ENCODE peak calls at places on chromosomes 12 and 14, in five cellular contexts. M is body of pancreas; F is effector memory CD4-positive, alpha-beta T cell; L is lower lobe of right lung; I is left lung. V is an unnamed sample.
A peak's percentile ranks its signal among the peaks of the same experiment; 100 is the strongest.

GRCh38 chr12:132727091-132727794 is 16.6 kb downstream of the PGAM5 start:
- DNase-seq in M (no peak), F (no peak), I (peak; percentile 67), L (no peak), V (no peak)

GRCh38 chr12:123092866-123093265 is 58.0 kb downstream of the PITPNM2 start:
- DNase-seq in M (no peak), F (no peak), L (no peak), I (no peak), V (no peak)

GRCh38 chr12:88299567-88300101 is 157.5 kb downstream of the TMTC3 start:
- DNase-seq in I (no peak), F (no peak), M (no peak), L (no peak), V (no peak)

GRCh38 chr12:27554421-27555186 is 30.6 kb downstream of the PPFIBP1 start:
- DNase-seq in L (no peak), I (no peak), M (no peak), F (no peak), V (no peak)

GRCh38 chr12:57868870-57869609 is 22.5 kb upstream of the CTDSP2 start:
- DNase-seq in F (no peak), I (peak; percentile 63), L (no peak), M (no peak), V (no peak)

GRCh38 chr14:21860172-21860571 is 186.6 kb upstream of the OR4E1 start:
- DNase-seq in L (no peak), M (no peak), I (no peak), F (no peak), V (no peak)

GRCh38 chr14:54815016-54815415 is 87.6 kb downstream of the GCH1 start:
- DNase-seq in M (peak; percentile 39), L (no peak), I (no peak), F (no peak), V (no peak)

GRCh38 chr14:37559386-37559785 is 35.7 kb downstream of the FOXA1 start:
- DNase-seq in F (no peak), M (no peak), I (no peak), L (no peak), V (no peak)

GRCh38 chr12:92482599-92482998 is 220.2 kb upstream of the PLEKHG7 start:
- DNase-seq in F (no peak), I (no peak), L (no peak), M (no peak), V (no peak)

GRCh38 chr12:119369907-119370546 is 35.5 kb downstream of the CCDC60 start:
- DNase-seq in L (no peak), I (no peak), M (no peak), F (no peak), V (no peak)

GRCh38 chr12:29743801-29744200 is 39.9 kb downstream of the TMTC1 start:
- DNase-seq in I (no peak), F (no peak), L (no peak), M (no peak), V (no peak)

GRCh38 chr14:53534841-53535240 is 381.7 kb upstream of the DDHD1 start:
- DNase-seq in L (no peak), I (no peak), F (no peak), M (no peak), V (no peak)

GRCh38 chr12:48165089-48166031 is 8.0 kb upstream of the ASB8 start:
- DNase-seq in M (no peak), I (no peak), F (peak; percentile 22), L (no peak), V (no peak)

GRCh38 chr14:29216774-29217232 is 450.2 kb downstream of the FOXG1 start:
- DNase-seq in F (no peak), L (no peak), M (no peak), I (no peak), V (no peak)

GRCh38 chr12:110279976-110280783 is 867 bp upstream of the ATP2A2 start:
- DNase-seq in F (peak; percentile 34), L (peak; percentile 65), I (no peak), M (peak; percentile 51), V (peak; percentile 54)

GRCh38 chr12:91222746-91223145 is 40.1 kb upstream of the DCN start:
- DNase-seq in M (no peak), L (no peak), I (no peak), F (no peak), V (no peak)

GRCh38 chr14:21428930-21429329 is 27.0 kb downstream of the CHD8 start:
- DNase-seq in I (no peak), L (no peak), F (no peak), M (peak; percentile 73), V (no peak)

GRCh38 chr12:40691913-40692616 is at the start of gene CNTN1:
- DNase-seq in I (peak; percentile 81), F (no peak), M (peak; percentile 42), L (peak; percentile 57), V (no peak)

GRCh38 chr12:93793983-93794382 is 116.8 kb downstream of the CRADD start:
- DNase-seq in M (no peak), F (no peak), I (no peak), L (no peak), V (no peak)

GRCh38 chr12:47270782-47271664 is 191.3 kb upstream of the AMIGO2 start:
- DNase-seq in L (no peak), I (no peak), M (no peak), F (no peak), V (no peak)

GRCh38 chr12:31929140-31929526 is 30.1 kb upstream of the RESF1 start:
- DNase-seq in L (no peak), F (no peak), M (no peak), I (no peak), V (no peak)

GRCh38 chr12:31928246-31929139 is 30.7 kb upstream of the RESF1 start:
- DNase-seq in L (no peak), M (no peak), F (no peak), I (no peak), V (no peak)

DNA sequence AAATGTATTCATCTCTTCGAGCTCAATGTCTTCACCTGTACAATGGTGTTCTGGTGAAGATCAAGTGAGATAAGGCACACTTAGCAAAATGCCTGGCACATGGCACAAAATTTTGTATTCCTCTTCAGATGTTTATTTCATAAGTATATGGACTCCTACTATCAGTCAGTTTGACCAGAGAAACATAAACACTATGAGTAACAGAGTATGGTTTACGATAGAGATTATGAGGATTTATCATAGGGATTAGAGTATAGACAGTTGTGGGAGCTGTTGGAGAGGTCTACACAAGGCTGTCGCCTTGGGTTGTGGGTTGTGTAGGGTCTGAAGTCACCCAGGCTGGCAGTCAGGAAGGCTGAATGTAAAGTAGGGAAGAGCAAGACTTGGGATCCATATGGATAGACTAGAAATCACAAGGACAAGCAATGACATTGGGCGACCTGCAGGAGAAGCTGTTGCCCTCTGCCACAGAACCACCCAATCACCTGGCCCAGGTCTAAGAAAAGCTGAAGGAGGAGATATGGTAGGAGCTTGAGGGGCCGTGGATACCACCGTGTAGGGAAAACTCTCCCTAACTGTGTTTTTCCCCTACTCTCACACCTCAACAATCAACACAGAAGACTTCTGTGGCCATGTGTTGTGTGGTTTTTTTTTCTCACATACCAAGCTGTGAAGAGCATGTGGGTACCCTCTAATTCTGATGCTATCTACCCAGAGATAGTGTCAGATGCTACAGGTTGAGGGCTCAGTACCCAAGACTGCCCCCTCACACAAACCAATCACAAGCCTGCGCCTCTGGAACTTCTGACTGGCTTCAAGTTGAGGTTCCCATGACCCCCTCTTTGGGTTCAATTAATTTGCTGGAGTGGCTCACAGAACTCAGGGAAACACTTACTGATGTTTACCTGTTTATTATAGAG is 27.2 kb upstream of the RESF1 start:
- DNase-seq in I (no peak), F (no peak), L (no peak), M (no peak), V (no peak)
- H3K9me3 ChIP-seq in I (no peaks in the 10 kb centered on the region), F (no peaks in the 10 kb centered on the region), L (no peaks in the 10 kb centered on the region), M (no peaks in the 10 kb centered on the region), V (no peaks in the 10 kb centered on the region)

GRCh38 chr12:130496516-130497120 is 158.9 kb downstream of the PIWIL1 start:
- DNase-seq in F (no peak), M (no peak), L (no peak), I (no peak), V (no peak)

GRCh38 chr12:130497331-130497730 is 159.6 kb downstream of the PIWIL1 start:
- DNase-seq in I (no peak), F (no peak), M (no peak), L (no peak), V (no peak)

GRCh38 chr12:130495156-130495555 is 157.5 kb downstream of the PIWIL1 start:
- DNase-seq in M (no peak), L (no peak), F (no peak), I (no peak), V (no peak)

GRCh38 chr12:130493951-130494350 is 156.3 kb downstream of the PIWIL1 start:
- DNase-seq in M (no peak), F (no peak), L (no peak), I (no peak), V (no peak)

GRCh38 chr12:130494736-130495135 is 157.0 kb downstream of the PIWIL1 start:
- DNase-seq in I (no peak), L (no peak), M (no peak), F (no peak), V (no peak)
- H3K9me3 ChIP-seq in I (no peaks in the 10 kb centered on the region), L (no peaks in the 10 kb centered on the region), M (no peaks in the 10 kb centered on the region), F (no peaks in the 10 kb centered on the region), V (no peaks in the 10 kb centered on the region)

GRCh38 chr14:82342596-82342995 is 808.9 kb upstream of the SEL1L start:
- DNase-seq in L (no peak), M (no peak), F (no peak), I (no peak), V (no peak)
- H3K9me3 ChIP-seq in L (no peaks in the 10 kb centered on the region), M (no peaks in the 10 kb centered on the region), F (no peaks in the 10 kb centered on the region), I (no peaks in the 10 kb centered on the region), V (no peaks in the 10 kb centered on the region)

GRCh38 chr14:96117101-96117897 is 78.1 kb downstream of the C14orf132 start:
- DNase-seq in L (no peak), I (no peak), F (no peak), M (no peak), V (no peak)

GRCh38 chr14:96108911-96109310 is 69.7 kb downstream of the C14orf132 start:
- DNase-seq in F (no peak), M (no peak), I (no peak), L (no peak), V (no peak)

GRCh38 chr14:96117997-96118790 is 79.0 kb downstream of the C14orf132 start:
- DNase-seq in I (no peak), L (no peak), M (no peak), F (no peak), V (no peak)

GRCh38 chr14:96109956-96110355 is 70.8 kb downstream of the C14orf132 start:
- DNase-seq in F (no peak), L (no peak), M (no peak), I (no peak), V (no peak)

GRCh38 chr14:96114002-96114401 is 74.8 kb downstream of the C14orf132 start:
- DNase-seq in M (no peak), L (no peak), F (no peak), I (no peak), V (no peak)
- H3K9me3 ChIP-seq in M (no peaks in the 10 kb centered on the region), L (no peaks in the 10 kb centered on the region), F (no peaks in the 10 kb centered on the region), I (no peaks in the 10 kb centered on the region), V (no peaks in the 10 kb centered on the region)

V was measured in T-helper 17 cell.